ENCODE peak calls at places on chromosomes 3 and 15, in ten cellular contexts. One of them, this sample, is unnamed.

GRCh38 chr15:64634020-64634419 is 141.4 kb downstream of the RBPMS2 start:
- DNase-seq in retina: peak
- DNase-seq in adrenal gland: no peak
- DNase-seq in NCI-H1105: no peak
- DNase-seq in naive thymus-derived CD8-positive, alpha-beta T cell: peak
- DNase-seq in NCI-H226: no peak
- DNase-seq in cardiac muscle cell: peak
- DNase-seq in NCI-H345: no peak
- DNase-seq in ACHN: no peak
- DNase-seq in CD8-positive, alpha-beta T cell: peak
- DNase-seq in this sample: peak

GRCh38 chr15:66389098-66389858 is 2.6 kb downstream of the MAP2K1 start:
- DNase-seq in ACHN: no peak
- DNase-seq in NCI-H1105: no peak
- DNase-seq in CD8-positive, alpha-beta T cell: no peak
- DNase-seq in adrenal gland: no peak
- DNase-seq in naive thymus-derived CD8-positive, alpha-beta T cell: no peak
- DNase-seq in retina: no peak
- DNase-seq in NCI-H345: no peak
- DNase-seq in NCI-H226: no peak
- DNase-seq in cardiac muscle cell: no peak
- DNase-seq in this sample: peak

GRCh38 chr3:100875239-100875638 is 118.0 kb downstream of the ABI3BP start:
- DNase-seq in CD8-positive, alpha-beta T cell: no peak
- DNase-seq in NCI-H226: peak
- DNase-seq in ACHN: peak
- DNase-seq in adrenal gland: peak
- DNase-seq in cardiac muscle cell: peak
- DNase-seq in NCI-H345: peak
- DNase-seq in NCI-H1105: peak
- DNase-seq in naive thymus-derived CD8-positive, alpha-beta T cell: no peak
- DNase-seq in retina: no peak
- DNase-seq in this sample: no peak

GRCh38 chr3:5197470-5198312 is 10.2 kb downstream of the EDEM1 start:
- DNase-seq in NCI-H345: no peak
- DNase-seq in naive thymus-derived CD8-positive, alpha-beta T cell: peak
- DNase-seq in NCI-H226: no peak
- DNase-seq in adrenal gland: no peak
- DNase-seq in retina: no peak
- DNase-seq in ACHN: peak
- DNase-seq in CD8-positive, alpha-beta T cell: no peak
- DNase-seq in NCI-H1105: no peak
- DNase-seq in cardiac muscle cell: peak
- DNase-seq in this sample: no peak

GRCh38 chr3:51477360-51477711 is 22.5 kb downstream of the DCAF1 start:
- DNase-seq in cardiac muscle cell: no peak
- DNase-seq in ACHN: no peak
- DNase-seq in retina: no peak
- DNase-seq in NCI-H1105: no peak
- DNase-seq in naive thymus-derived CD8-positive, alpha-beta T cell: no peak
- DNase-seq in CD8-positive, alpha-beta T cell: no peak
- DNase-seq in NCI-H345: no peak
- DNase-seq in NCI-H226: no peak
- DNase-seq in adrenal gland: no peak
- DNase-seq in this sample: no peak

GRCh38 chr3:84601303-84601702 is 357.5 kb upstream of the CADM2 start:
- DNase-seq in naive thymus-derived CD8-positive, alpha-beta T cell: no peak
- DNase-seq in ACHN: no peak
- DNase-seq in CD8-positive, alpha-beta T cell: no peak
- DNase-seq in retina: peak
- DNase-seq in NCI-H345: peak
- DNase-seq in NCI-H1105: no peak
- DNase-seq in cardiac muscle cell: no peak
- DNase-seq in adrenal gland: no peak
- DNase-seq in NCI-H226: no peak
- DNase-seq in this sample: no peak

GRCh38 chr3:11653298-11654055 is 9.8 kb upstream of the VGLL4 start:
- DNase-seq in cardiac muscle cell: no peak
- DNase-seq in retina: no peak
- DNase-seq in NCI-H345: no peak
- DNase-seq in NCI-H226: no peak
- DNase-seq in naive thymus-derived CD8-positive, alpha-beta T cell: no peak
- DNase-seq in ACHN: no peak
- DNase-seq in adrenal gland: no peak
- DNase-seq in NCI-H1105: no peak
- DNase-seq in CD8-positive, alpha-beta T cell: no peak
- DNase-seq in this sample: no peak

GRCh38 chr3:8509961-8510360 is 8.3 kb downstream of the LMCD1 start:
- DNase-seq in NCI-H1105: no peak
- DNase-seq in NCI-H345: no peak
- DNase-seq in naive thymus-derived CD8-positive, alpha-beta T cell: no peak
- DNase-seq in ACHN: peak
- DNase-seq in retina: no peak
- DNase-seq in NCI-H226: peak
- DNase-seq in CD8-positive, alpha-beta T cell: no peak
- DNase-seq in adrenal gland: peak
- DNase-seq in cardiac muscle cell: peak
- DNase-seq in this sample: no peak

GRCh38 chr15:69958494-69959134 is 139.1 kb downstream of the TLE3 start:
- DNase-seq in NCI-H226: no peak
- DNase-seq in naive thymus-derived CD8-positive, alpha-beta T cell: no peak
- DNase-seq in CD8-positive, alpha-beta T cell: no peak
- DNase-seq in cardiac muscle cell: no peak
- DNase-seq in ACHN: no peak
- DNase-seq in adrenal gland: no peak
- DNase-seq in NCI-H345: no peak
- DNase-seq in NCI-H1105: no peak
- DNase-seq in retina: no peak
- DNase-seq in this sample: peak

GRCh38 chr3:188319569-188319968 is 165.6 kb downstream of the LPP start:
- DNase-seq in naive thymus-derived CD8-positive, alpha-beta T cell: no peak
- DNase-seq in adrenal gland: no peak
- DNase-seq in NCI-H226: peak
- DNase-seq in retina: no peak
- DNase-seq in CD8-positive, alpha-beta T cell: no peak
- DNase-seq in cardiac muscle cell: peak
- DNase-seq in NCI-H345: no peak
- DNase-seq in ACHN: no peak
- DNase-seq in NCI-H1105: no peak
- DNase-seq in this sample: no peak

GRCh38 chr3:174737966-174738365 is 121.2 kb upstream of the NAALADL2 start:
- DNase-seq in NCI-H226: no peak
- DNase-seq in cardiac muscle cell: no peak
- DNase-seq in NCI-H1105: no peak
- DNase-seq in NCI-H345: no peak
- DNase-seq in retina: no peak
- DNase-seq in naive thymus-derived CD8-positive, alpha-beta T cell: no peak
- DNase-seq in CD8-positive, alpha-beta T cell: no peak
- DNase-seq in ACHN: no peak
- DNase-seq in adrenal gland: no peak
- DNase-seq in this sample: no peak

GRCh38 chr3:57278237-57278636 is 14.2 kb downstream of the ASB14 start:
- DNase-seq in NCI-H345: no peak
- DNase-seq in retina: no peak
- DNase-seq in ACHN: no peak
- DNase-seq in naive thymus-derived CD8-positive, alpha-beta T cell: no peak
- DNase-seq in NCI-H1105: no peak
- DNase-seq in adrenal gland: no peak
- DNase-seq in CD8-positive, alpha-beta T cell: no peak
- DNase-seq in NCI-H226: no peak
- DNase-seq in cardiac muscle cell: no peak
- DNase-seq in this sample: no peak

GRCh38 chr3:123540285-123540684 is 44.6 kb downstream of the HACD2 start:
- DNase-seq in cardiac muscle cell: no peak
- DNase-seq in ACHN: no peak
- DNase-seq in NCI-H345: no peak
- DNase-seq in NCI-H1105: no peak
- DNase-seq in NCI-H226: no peak
- DNase-seq in CD8-positive, alpha-beta T cell: no peak
- DNase-seq in adrenal gland: no peak
- DNase-seq in retina: no peak
- DNase-seq in naive thymus-derived CD8-positive, alpha-beta T cell: no peak
- DNase-seq in this sample: no peak

GRCh38 chr3:39965461-39965860 is 156.1 kb downstream of the MYRIP start:
- DNase-seq in NCI-H226: no peak
- DNase-seq in NCI-H1105: no peak
- DNase-seq in retina: no peak
- DNase-seq in ACHN: no peak
- DNase-seq in naive thymus-derived CD8-positive, alpha-beta T cell: no peak
- DNase-seq in NCI-H345: no peak
- DNase-seq in adrenal gland: no peak
- DNase-seq in CD8-positive, alpha-beta T cell: no peak
- DNase-seq in cardiac muscle cell: no peak
- DNase-seq in this sample: no peak

GRCh38 chr3:171876651-171877272 is 33.6 kb downstream of the TMEM212 start:
- DNase-seq in retina: no peak
- DNase-seq in CD8-positive, alpha-beta T cell: no peak
- DNase-seq in cardiac muscle cell: peak
- DNase-seq in adrenal gland: no peak
- DNase-seq in NCI-H345: no peak
- DNase-seq in naive thymus-derived CD8-positive, alpha-beta T cell: no peak
- DNase-seq in ACHN: peak
- DNase-seq in NCI-H226: peak
- DNase-seq in NCI-H1105: no peak
- DNase-seq in this sample: no peak

GRCh38 chr15:65896231-65896630 is 26.9 kb downstream of the RAB11A start:
- DNase-seq in ACHN: no peak
- DNase-seq in NCI-H1105: no peak
- DNase-seq in NCI-H226: no peak
- DNase-seq in cardiac muscle cell: peak
- DNase-seq in naive thymus-derived CD8-positive, alpha-beta T cell: no peak
- DNase-seq in adrenal gland: no peak
- DNase-seq in CD8-positive, alpha-beta T cell: no peak
- DNase-seq in NCI-H345: no peak
- DNase-seq in retina: no peak
- DNase-seq in this sample: no peak

This sample was measured in Karpas-422.